ENCODE peak calls at places on chromosomes 7 and 10, in four cellular contexts. K, A, N and Z are unnamed samples.

GRCh38 chr10:79068203-79068561 is 584 bp upstream of the ZMIZ1 start:
- DNase-seq in K (no peak), A (no peak), N (no peak), Z (no peak)

GRCh38 chr7:159004411-159004810 is 140.3 kb downstream of the VIPR2 start:
- DNase-seq in K (no peak), A (no peak), N (no peak), Z (no peak)

GRCh38 chr7:71145906-71146901 is 14.3 kb downstream of the GALNT17 start:
- DNase-seq in K (no peak), A (no peak), N (no peak), Z (no peak)

GRCh38 chr10:52541082-52541481 is 227.0 kb downstream of the DKK1 start:
- DNase-seq in K (no peak), A (peak; percentile 66), N (no peak), Z (no peak)

GRCh38 chr10:133151528-133151927 is 8.5 kb upstream of the KNDC1 start:
- DNase-seq in K (peak; percentile 48), A (no peak), N (peak; percentile 36), Z (no peak)

GRCh38 chr7:93036807-93037206 is 81.0 kb downstream of the SAMD9 start:
- DNase-seq in K (no peak), A (no peak), N (no peak), Z (no peak)

GRCh38 chr7:106772655-106773108 is 92.4 kb upstream of the PIK3CG start:
- DNase-seq in K (no peak), A (peak; percentile 63), N (no peak), Z (no peak)

GRCh38 chr7:192701-193536 is 548 bp downstream of the FAM20C start:
- DNase-seq in K (no peak), A (no peak), N (no peak), Z (no peak)

DNA sequence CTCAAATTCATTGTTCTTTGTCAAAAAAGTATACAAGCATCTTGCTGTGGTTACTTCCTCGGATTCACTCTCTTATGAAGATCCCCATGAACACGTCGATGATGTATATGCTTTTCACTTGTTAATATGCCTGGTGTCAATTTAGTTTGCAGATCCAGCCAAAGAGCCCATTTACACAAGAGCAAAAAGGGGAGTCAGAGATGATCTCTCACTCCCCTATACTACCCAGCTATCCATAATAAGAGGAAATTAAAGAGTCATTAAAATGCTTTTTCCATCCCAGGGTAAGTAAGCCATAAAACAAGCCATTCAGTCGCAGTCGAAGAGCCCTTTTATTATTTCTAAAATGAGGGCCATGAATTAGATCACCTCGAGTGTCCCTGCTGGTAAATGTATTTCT is 41.3 kb downstream of the CHCHD3 start:
- DNase-seq in K (no peak), A (no peak), N (no peak), Z (no peak)
- TF ChIP-seq CTCF in K (no peak), A (no peak), N (no peak), Z (no peak)

GRCh38 chr10:5888843-5889623 is 660 bp downstream of the ANKRD16 start:
- DNase-seq in K (peak; percentile 84), A (peak; percentile 15), N (peak; percentile 60), Z (no peak)
- TF ChIP-seq CTCF in K (no peak), A (no peak), N (no peak), Z (no peak)

GRCh38 chr10:43201545-43202131 is 63.4 kb downstream of the CSGALNACT2 start:
- DNase-seq in K (peak; percentile 43), A (no peak), N (peak; percentile 54), Z (no peak)

GRCh38 chr10:43202657-43203490 is 64.0 kb downstream of the RASGEF1A start:
- DNase-seq in K (peak; percentile 98), A (no peak), N (peak; percentile 75), Z (peak; percentile 62)

GRCh38 chr10:43200538-43201390 is 62.5 kb downstream of the CSGALNACT2 start:
- DNase-seq in K (no peak), A (no peak), N (peak; percentile 40), Z (no peak)

GRCh38 chr10:43203491-43204393 is 63.1 kb downstream of the RASGEF1A start:
- DNase-seq in K (peak; percentile 96), A (no peak), N (peak; percentile 65), Z (peak; percentile 54)

GRCh38 chr10:43202224-43202656 is 64.0 kb downstream of the CSGALNACT2 start:
- DNase-seq in K (peak; percentile 82), A (no peak), N (peak; percentile 72), Z (peak; percentile 59)
- TF ChIP-seq CTCF in K (no peak), A (peak; percentile 74), N (peak; percentile 60), Z (peak; percentile 90)

DNA sequence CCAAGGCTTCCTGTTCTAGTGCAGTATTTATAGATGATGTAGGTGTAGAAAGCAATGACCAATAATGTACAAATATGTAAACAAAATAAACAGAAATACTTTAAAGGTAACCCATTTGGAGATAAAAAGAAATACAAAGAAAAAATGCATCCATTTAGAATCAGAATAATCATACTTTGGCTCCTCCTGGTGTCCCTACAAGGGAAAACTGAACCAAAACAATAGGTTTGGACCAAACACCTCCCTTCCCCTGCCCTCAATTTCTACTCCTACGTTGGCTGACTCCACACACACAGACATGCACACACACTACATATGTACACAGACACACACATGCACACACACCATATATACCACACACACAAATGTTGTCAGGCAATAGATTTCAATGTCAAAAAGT is 36.0 kb downstream of the C10orf143 start:
- DNase-seq in K (no peak), A (peak; percentile 6), N (no peak), Z (no peak)
- TF ChIP-seq CTCF in K (no peak), A (peak; percentile 25), N (no peak), Z (no peak)

DNA sequence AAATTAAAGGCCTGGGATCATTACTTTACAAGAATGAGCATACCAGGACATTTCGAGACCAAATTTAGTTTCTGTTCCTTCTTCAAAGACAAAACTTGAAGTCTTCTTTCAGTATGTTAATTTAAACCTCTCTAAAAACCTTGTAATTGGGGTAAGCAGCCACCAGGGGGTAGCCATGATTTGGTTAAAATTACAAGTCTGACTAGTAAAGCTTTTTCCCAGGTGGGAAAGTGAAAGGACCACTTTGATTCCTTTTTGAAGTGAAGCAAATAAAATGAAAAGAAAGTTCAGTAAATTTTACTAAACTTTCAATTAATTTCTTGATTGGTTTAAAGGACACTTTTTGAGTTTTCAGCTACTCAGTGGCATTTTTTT is 294.3 kb downstream of the BBS9 start:
- DNase-seq in K (peak; percentile 67), A (peak; percentile 13), N (no peak), Z (no peak)
- TF ChIP-seq CTCF in K (no peak), A (peak; percentile 36), N (peak; percentile 36), Z (peak; percentile 55)

GRCh38 chr7:30983042-30983913 is 19.5 kb downstream of the GHRHR start:
- DNase-seq in K (peak; percentile 99), A (peak; percentile 81), N (peak; percentile 84), Z (no peak)

GRCh38 chr7:30979027-30979426 is 15.3 kb downstream of the GHRHR start:
- DNase-seq in K (no peak), A (no peak), N (no peak), Z (no peak)

GRCh38 chr7:30977896-30978564 is 14.3 kb downstream of the GHRHR start:
- DNase-seq in K (peak; percentile 79), A (peak; percentile 21), N (no peak), Z (no peak)

GRCh38 chr7:30980194-30980593 is 16.4 kb downstream of the GHRHR start:
- DNase-seq in K (no peak), A (no peak), N (no peak), Z (no peak)

GRCh38 chr7:30980751-30981150 is 17.0 kb downstream of the GHRHR start:
- DNase-seq in K (no peak), A (no peak), N (no peak), Z (no peak)
- TF ChIP-seq CTCF in K (no peak), A (no peak), N (no peak), Z (no peak)

DNA sequence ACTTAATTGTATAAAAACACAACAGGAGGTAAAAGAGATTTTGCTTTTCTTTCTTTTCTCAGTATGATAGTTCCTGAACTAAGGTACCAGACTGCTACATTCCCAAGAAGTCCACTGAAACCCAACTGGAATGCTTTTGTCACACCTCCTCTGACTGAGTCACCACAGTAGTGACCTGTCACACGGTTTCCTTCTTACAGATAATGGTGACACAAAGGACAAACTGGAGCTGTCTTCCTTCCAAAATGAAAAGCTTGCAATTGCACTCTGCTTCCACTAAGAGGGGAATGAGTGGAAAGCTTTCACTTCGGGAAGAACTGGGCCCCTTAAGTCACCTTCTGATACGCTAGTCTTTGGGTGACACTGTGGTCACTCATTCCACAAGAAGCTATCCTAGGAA is 122.2 kb downstream of the KMT2E start:
- DNase-seq in K (no peak), A (no peak), N (no peak), Z (no peak)
- TF ChIP-seq CTCF in K (no peak), A (peak; percentile 27), N (no peak), Z (no peak)

DNA sequence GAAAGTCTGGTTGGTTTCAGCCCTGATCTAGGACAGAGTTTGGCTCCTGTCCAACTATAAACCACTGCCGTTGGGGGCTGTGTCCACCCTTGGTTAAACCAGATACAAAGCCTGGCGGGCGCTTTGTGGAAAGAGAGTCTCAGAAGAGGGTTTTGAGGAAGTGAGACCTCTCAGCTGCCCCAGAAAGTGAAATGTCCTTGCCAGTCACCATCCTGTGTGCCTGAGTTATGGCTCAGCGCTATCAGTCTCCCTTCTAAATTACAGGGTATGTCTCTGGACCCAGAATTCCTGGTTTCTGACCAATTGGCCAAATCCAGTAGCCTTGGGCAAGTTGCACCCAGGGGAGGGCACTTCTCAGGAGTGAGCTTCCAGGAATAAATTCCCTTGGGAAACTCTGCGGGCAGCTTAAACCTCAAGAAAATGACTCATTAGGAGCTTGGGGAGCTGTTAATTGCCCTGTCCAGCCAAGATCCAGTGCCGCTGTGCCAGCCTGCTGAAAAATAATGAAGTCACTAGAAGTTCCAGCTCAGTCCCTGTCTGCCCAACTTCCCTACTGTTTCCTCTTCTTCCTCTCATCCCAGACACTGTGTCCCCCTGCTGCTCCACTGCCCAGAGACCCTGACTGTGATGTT is 66.7 kb upstream of the PDZD8 start:
- DNase-seq in K (no peak), A (peak; percentile 90), N (no peak), Z (peak; percentile 62)
- TF ChIP-seq CTCF in K (no peak), A (no peak), N (no peak), Z (no peak)

DNA sequence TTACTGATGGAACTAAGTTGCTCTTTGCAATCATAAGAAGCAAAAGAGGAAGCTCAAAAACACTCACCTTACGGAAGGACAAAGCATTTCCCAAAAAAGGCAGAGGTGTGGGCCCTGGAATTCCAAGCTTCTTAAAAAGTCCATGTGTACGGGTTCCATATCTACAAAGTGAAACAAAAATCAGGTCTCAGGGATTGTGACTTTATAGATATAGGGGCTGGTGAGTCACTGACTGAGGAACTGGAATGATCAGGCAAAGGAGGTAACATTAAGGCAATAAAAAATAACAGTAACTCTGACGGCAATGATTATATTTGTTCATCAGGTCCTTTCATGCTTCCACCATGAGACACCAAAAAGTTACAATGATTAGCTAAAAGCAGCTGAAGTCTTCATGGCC is 4.0 kb downstream of the CYP3A7 start:
- DNase-seq in K (no peak), A (no peak), N (no peak), Z (no peak)
- TF ChIP-seq CTCF in K (no peak), A (no peak), N (no peak), Z (no peak)